ENCODE peak calls at places on chromosomes 5 and 9, in seven cellular contexts. D, P, G, B, X, U and L are unnamed samples.

GRCh38 chr5:150846651-150847333 is 471 bp downstream of the IRGM start:
- DNase-seq in D (peak; percentile 31), P (peak; percentile 57), G (peak; percentile 19), B (peak; percentile 70), X (peak; percentile 76), U (peak; percentile 68), L (peak; percentile 46)

GRCh38 chr9:7298123-7298522 is 501.5 kb downstream of the DMAC1 start:
- DNase-seq in D (no peak), P (no peak), G (no peak), B (no peak), X (no peak), U (peak; percentile 80), L (no peak)

GRCh38 chr5:136924490-136924889 is 559.1 kb upstream of the TRPC7 start:
- DNase-seq in D (no peak), P (no peak), G (no peak), B (peak; percentile 21), X (no peak), U (no peak), L (no peak)

GRCh38 chr9:136043386-136044054 is 51.6 kb downstream of the NACC2 start:
- DNase-seq in D (no peak), P (no peak), G (no peak), B (peak; percentile 52), X (no peak), U (no peak), L (no peak)

GRCh38 chr9:120730661-120731514 is 16.6 kb upstream of the MEGF9 start:
- DNase-seq in D (peak; percentile 62), P (peak; percentile 20), G (no peak), B (peak; percentile 24), X (no peak), U (no peak), L (no peak)

GRCh38 chr5:19927170-19927569 is 60.8 kb downstream of the CDH18 start:
- DNase-seq in D (no peak), P (no peak), G (no peak), B (no peak), X (no peak), U (no peak), L (no peak)

GRCh38 chr5:174419523-174420132 is 304.8 kb upstream of the MSX2 start:
- DNase-seq in D (peak; percentile 88), P (peak; percentile 95), G (peak; percentile 94), B (peak; percentile 74), X (peak; percentile 91), U (peak; percentile 70), L (peak; percentile 51)

GRCh38 chr5:31232273-31232888 is 38.9 kb downstream of the CDH6 start:
- DNase-seq in D (peak; percentile 35), P (peak; percentile 41), G (no peak), B (peak; percentile 43), X (peak; percentile 56), U (no peak), L (no peak)

GRCh38 chr5:135508496-135509005 is 27.2 kb downstream of the NEUROG1 start:
- DNase-seq in D (no peak), P (no peak), G (no peak), B (peak; percentile 56), X (no peak), U (no peak), L (no peak)

GRCh38 chr5:43001748-43002147 is 38.4 kb downstream of the ANXA2R start:
- DNase-seq in D (no peak), P (no peak), G (no peak), B (no peak), X (no peak), U (no peak), L (no peak)

GRCh38 chr5:115549154-115549553 is 4.6 kb upstream of the FEM1C start:
- DNase-seq in D (no peak), P (no peak), G (no peak), B (peak; percentile 53), X (peak; percentile 21), U (peak; percentile 34), L (no peak)

GRCh38 chr5:96567188-96567587 is 95.0 kb upstream of the CAST start:
- DNase-seq in D (no peak), P (no peak), G (no peak), B (no peak), X (no peak), U (no peak), L (no peak)

GRCh38 chr5:53407373-53407772 is 73.1 kb upstream of the FST start:
- DNase-seq in D (no peak), P (no peak), G (no peak), B (no peak), X (no peak), U (no peak), L (no peak)

GRCh38 chr5:132830436-132831094 is at the start of gene SHROOM1:
- DNase-seq in D (peak; percentile 77), P (peak; percentile 50), G (peak; percentile 91), B (peak; percentile 92), X (peak; percentile 65), U (peak; percentile 80), L (no peak)

GRCh38 chr9:86829496-86830046 is 117.7 kb downstream of the GAS1 start:
- DNase-seq in D (no peak), P (no peak), G (no peak), B (no peak), X (no peak), U (no peak), L (no peak)

DNA sequence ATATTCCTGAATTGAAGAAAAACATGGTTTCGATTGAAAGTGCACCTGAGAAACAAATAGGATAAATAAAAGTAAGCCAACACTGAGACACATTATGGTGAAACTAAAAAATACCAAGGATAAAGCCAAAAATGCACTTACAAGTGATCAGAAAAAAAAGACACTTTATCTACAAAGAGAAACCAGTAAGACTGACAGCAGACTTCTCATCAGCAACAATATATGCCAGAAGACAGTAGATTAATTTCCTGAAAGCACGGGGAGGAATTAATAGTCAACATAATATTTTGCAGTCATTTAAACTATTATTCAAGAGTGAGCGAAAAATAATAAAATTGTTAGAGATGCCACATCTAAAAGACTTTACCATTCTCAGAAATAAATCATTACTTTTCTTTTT is 172.7 kb upstream of the MAST4 start:
- DNase-seq in D (no peak), P (no peak), G (no peak), B (no peak), X (no peak), U (no peak), L (no peak)
- H3K4me3 ChIP-seq in D (no peak overlapping the region), P (no peak overlapping the region), G (no peak overlapping the region), B (no peak overlapping the region), X (no peak overlapping the region), U (no peak overlapping the region), L (no peak overlapping the region)

GRCh38 chr9:132614324-132614723 is 31.9 kb downstream of the BARHL1 start:
- DNase-seq in D (no peak), P (no peak), G (no peak), B (no peak), X (no peak), U (no peak), L (no peak)

GRCh38 chr9:132616725-132617124 is 34.3 kb downstream of the BARHL1 start:
- DNase-seq in D (no peak), P (no peak), G (no peak), B (no peak), X (no peak), U (no peak), L (no peak)

GRCh38 chr9:132610661-132611060 is 28.3 kb downstream of the BARHL1 start:
- DNase-seq in D (no peak), P (no peak), G (no peak), B (no peak), X (no peak), U (no peak), L (no peak)

GRCh38 chr9:132609829-132610228 is 27.4 kb downstream of the BARHL1 start:
- DNase-seq in D (no peak), P (no peak), G (no peak), B (no peak), X (no peak), U (no peak), L (no peak)

GRCh38 chr9:132615822-132616221 is 33.4 kb downstream of the BARHL1 start:
- DNase-seq in D (no peak), P (no peak), G (no peak), B (no peak), X (no peak), U (no peak), L (no peak)
- H3K4me3 ChIP-seq in D (no peak overlapping the region), P (no peak overlapping the region), G (no peak overlapping the region), B (no peak overlapping the region), X (no peak overlapping the region), U (no peak overlapping the region), L (no peak overlapping the region)

GRCh38 chr9:35759795-35760194 is 5.7 kb upstream of the MSMP start:
- DNase-seq in D (no peak), P (no peak), G (no peak), B (no peak), X (no peak), U (no peak), L (no peak)

GRCh38 chr9:35756275-35756742 is 2.2 kb upstream of the MSMP start:
- DNase-seq in D (peak; percentile 70), P (peak; percentile 75), G (peak; percentile 89), B (peak; percentile 84), X (no peak), U (no peak), L (peak; percentile 65)

GRCh38 chr9:35756743-35757526 is 2.9 kb upstream of the MSMP start:
- DNase-seq in D (peak; percentile 81), P (peak; percentile 76), G (peak; percentile 92), B (peak; percentile 86), X (peak; percentile 86), U (peak; percentile 84), L (peak; percentile 27)

GRCh38 chr9:35758475-35759050 is 4.5 kb upstream of the MSMP start:
- DNase-seq in D (no peak), P (no peak), G (no peak), B (no peak), X (no peak), U (no peak), L (no peak)

DNA sequence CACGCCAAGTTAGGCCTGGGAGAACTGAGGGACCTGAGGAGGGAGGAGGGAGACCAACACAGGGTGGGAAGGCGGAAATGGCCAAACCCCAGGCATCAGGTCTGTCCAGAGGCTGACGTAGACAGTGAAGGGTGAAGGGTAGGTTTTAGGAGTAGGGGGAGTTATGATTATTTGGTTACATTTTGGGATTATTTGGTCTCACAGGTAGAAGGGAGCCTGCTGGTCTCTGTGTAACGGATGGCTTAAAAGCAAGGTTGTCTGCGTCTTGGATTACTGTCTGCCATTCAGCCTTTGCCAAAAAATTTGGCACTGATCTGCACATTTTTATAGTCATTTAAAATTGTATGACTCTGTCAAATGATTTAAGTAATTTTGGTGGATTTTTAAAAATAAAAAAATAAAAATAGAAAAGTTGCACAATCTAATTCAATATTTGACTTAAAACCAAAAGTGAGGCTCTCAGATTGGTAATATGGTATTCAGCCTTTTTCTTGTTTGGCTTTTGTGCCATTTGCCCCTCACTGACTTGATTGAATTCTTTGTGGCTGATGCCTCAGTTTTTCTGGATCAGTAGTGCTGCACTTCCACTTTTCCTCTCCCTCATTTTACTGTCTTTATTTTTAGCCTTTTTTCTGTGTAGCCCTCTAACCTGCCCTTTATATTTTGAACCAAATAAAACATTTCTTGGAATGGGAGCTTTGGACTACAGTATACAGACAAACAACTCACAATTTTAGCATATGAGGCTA is 3.6 kb upstream of the MSMP start:
- DNase-seq in D (peak; percentile 51), P (no peak), G (no peak), B (no peak), X (peak; percentile 74), U (no peak), L (no peak)
- H3K4me3 ChIP-seq in D (peak overlapping the region; percentile 48), P (peak overlapping the region; percentile 80), G (peak overlapping the region; percentile 55), B (peak overlapping the region; percentile 62), X (peak overlapping the region; percentile 83), U (peak overlapping the region; percentile 88), L (peak overlapping the region; percentile 81)

DNA sequence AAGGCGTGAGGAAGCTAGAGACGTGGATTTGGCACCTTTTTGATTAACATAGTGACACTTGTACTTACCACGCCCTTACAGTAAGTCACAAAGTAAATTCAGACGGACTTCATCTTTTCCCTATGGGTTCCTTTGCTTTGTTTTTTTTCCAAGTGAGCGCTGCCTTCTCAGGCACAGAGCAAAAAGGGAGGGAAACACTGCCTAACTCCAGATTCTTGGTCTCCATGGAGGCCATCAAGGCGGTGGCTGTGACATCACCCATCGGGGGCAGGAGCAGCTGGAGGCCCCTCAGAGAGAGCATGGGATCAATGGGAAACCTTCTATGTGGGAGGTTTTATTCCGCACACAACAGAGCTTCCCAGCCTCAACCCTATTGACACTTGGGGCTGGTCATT is 45.4 kb downstream of the ERGIC1 start:
- DNase-seq in D (no peak), P (no peak), G (no peak), B (no peak), X (no peak), U (no peak), L (no peak)
- H3K4me3 ChIP-seq in D (no peak overlapping the region), P (no peak overlapping the region), G (no peak overlapping the region), B (no peak overlapping the region), X (no peak overlapping the region), U (no peak overlapping the region), L (no peak overlapping the region)